ENCODE peak calls at places on chromosomes 2 and 18, in seven cellular contexts. K is GM23248, B is GM23338, X is hepatocyte, Y is HCT116, Q is PC-3, O is OCI-LY7. S is an unnamed sample. For H3K9me2, the result is how much of the 10 kb centered on the place peaks cover.

GRCh38 chr2:234537929-234538328 is 41.0 kb upstream of the ARL4C start:
- DNase-seq in K (no peak), B (no peak), X (no peak), Y (no peak), Q (no peak), O (no peak), S (no peak)

GRCh38 chr2:84613082-84613481 is 96.8 kb downstream of the DNAH6 start:
- DNase-seq in K (no peak), B (peak), X (peak), Y (peak), Q (peak), O (no peak), S (no peak)

GRCh38 chr2:198374375-198375072 is 570.1 kb downstream of the PLCL1 start:
- DNase-seq in K (peak), B (peak), X (peak), Y (no peak), Q (peak), O (peak), S (peak)

GRCh38 chr2:43407826-43408783 is 181.7 kb upstream of the ZFP36L2 start:
- DNase-seq in K (peak), B (no peak), X (no peak), Y (no peak), Q (no peak), O (peak), S (no peak)

GRCh38 chr18:77140439-77141109 is 8.0 kb upstream of the MBP start:
- DNase-seq in K (no peak), B (no peak), X (peak), Y (no peak), Q (no peak), O (peak), S (no peak)

GRCh38 chr18:37900281-37900680 is 334.7 kb upstream of the CELF4 start:
- DNase-seq in K (no peak), B (no peak), X (no peak), Y (no peak), Q (no peak), O (no peak), S (no peak)

GRCh38 chr2:59217360-59217759 is 976.2 kb upstream of the FANCL start:
- DNase-seq in K (no peak), B (no peak), X (no peak), Y (no peak), Q (no peak), O (no peak), S (no peak)

GRCh38 chr18:8480506-8481328 is 128.5 kb upstream of the RAB12 start:
- DNase-seq in K (peak), B (peak), X (peak), Y (peak), Q (peak), O (peak), S (no peak)

GRCh38 chr18:39675358-39675757 is 2109.8 kb upstream of the CELF4 start:
- DNase-seq in K (peak), B (no peak), X (peak), Y (no peak), Q (peak), O (no peak), S (no peak)

GRCh38 chr2:200181732-200182131 is 124.8 kb upstream of the SPATS2L start:
- DNase-seq in K (no peak), B (no peak), X (no peak), Y (no peak), Q (no peak), O (no peak), S (no peak)

GRCh38 chr2:74843371-74844298 is 9.7 kb downstream of the HK2 start:
- DNase-seq in K (peak), B (no peak), X (peak), Y (no peak), Q (peak), O (peak), S (no peak)

GRCh38 chr2:113137827-113138226 is 10.4 kb downstream of the IL1RN start:
- DNase-seq in K (no peak), B (no peak), X (no peak), Y (no peak), Q (no peak), O (no peak), S (no peak)

GRCh38 chr18:55351980-55352714 is 235.8 kb downstream of the TCF4 start:
- DNase-seq in K (no peak), B (peak), X (no peak), Y (no peak), Q (no peak), O (no peak), S (no peak)

GRCh38 chr2:39160982-39161381 is 40.1 kb upstream of the SOS1 start:
- DNase-seq in K (peak), B (no peak), X (no peak), Y (no peak), Q (no peak), O (no peak), S (no peak)

GRCh38 chr2:195658541-195658890 is 1.5 kb downstream of the SLC39A10 start:
- DNase-seq in K (peak), B (no peak), X (peak), Y (no peak), Q (peak), O (no peak), S (peak)

GRCh38 chr18:58344080-58344670 is 284.7 kb downstream of the ALPK2 start:
- DNase-seq in K (no peak), B (no peak), X (no peak), Y (no peak), Q (no peak), O (no peak), S (no peak)

GRCh38 chr18:58338961-58339722 is 289.7 kb downstream of the ALPK2 start:
- DNase-seq in K (no peak), B (peak), X (peak), Y (no peak), Q (no peak), O (no peak), S (no peak)

GRCh38 chr18:58338141-58338540 is 290.8 kb downstream of the ALPK2 start:
- DNase-seq in K (no peak), B (no peak), X (no peak), Y (no peak), Q (no peak), O (no peak), S (no peak)

GRCh38 chr18:58345064-58345463 is 283.8 kb downstream of the ALPK2 start:
- DNase-seq in K (no peak), B (peak), X (no peak), Y (no peak), Q (no peak), O (no peak), S (no peak)

DNA sequence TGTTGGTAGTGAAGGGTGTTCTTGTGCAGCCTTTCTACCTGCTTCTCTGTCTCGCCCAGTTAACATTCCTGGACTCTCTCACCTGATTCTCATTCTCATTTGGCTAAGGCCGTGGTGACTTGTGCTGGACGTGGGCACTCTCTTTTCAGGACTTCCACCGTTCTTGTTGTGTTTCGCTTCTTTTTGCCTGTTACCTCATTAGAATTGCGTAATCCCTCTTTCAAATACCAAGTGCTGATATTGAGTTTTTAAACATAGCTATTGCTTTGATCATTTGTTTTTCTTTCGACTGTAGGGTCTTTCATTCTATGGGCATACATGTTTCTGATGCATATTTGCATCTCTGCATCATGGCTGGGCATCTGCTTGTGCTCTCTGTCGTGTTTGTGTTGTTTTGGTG is 287.0 kb downstream of the ALPK2 start:
- DNase-seq in K (no peak), B (no peak), X (no peak), Y (no peak), Q (no peak), O (no peak), S (no peak)
- H3K9me2 ChIP-seq in K (under half), B (under half), X (under half), Y (under half), Q (under half), O (under half), S (under half)

GRCh38 chr2:215752436-215752835 is 260.9 kb downstream of the MREG start:
- DNase-seq in K (no peak), B (no peak), X (no peak), Y (no peak), Q (no peak), O (no peak), S (no peak)
- H3K9me2 ChIP-seq in K (under half), B (under half), X (under half), Y (under half), Q (under half), O (under half), S (under half)

DNA sequence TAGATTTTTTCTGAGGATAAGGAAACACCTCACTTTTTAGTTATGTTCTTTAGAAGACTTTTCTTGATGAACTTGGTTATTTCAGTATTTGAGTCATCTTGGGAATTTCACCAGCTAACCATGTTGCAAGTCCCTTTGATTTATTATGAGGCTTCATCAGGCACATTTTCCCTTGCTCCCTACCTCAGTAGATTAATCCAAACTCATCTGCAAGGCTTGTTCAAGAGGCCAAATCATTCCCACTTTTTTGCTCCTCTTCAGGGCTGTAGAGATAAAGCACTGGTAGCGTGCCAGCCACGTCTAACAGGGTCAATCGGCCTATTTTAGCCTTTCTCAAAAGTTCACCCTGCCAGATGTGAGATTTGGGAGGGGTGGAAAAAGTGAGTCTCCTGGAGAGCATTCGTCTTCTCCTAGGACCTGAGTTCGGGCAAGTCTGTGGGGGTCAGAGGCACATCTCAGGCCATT is 120.3 kb downstream of the RDH14 start:
- DNase-seq in K (peak), B (no peak), X (no peak), Y (no peak), Q (no peak), O (no peak), S (no peak)
- H3K9me2 ChIP-seq in K (under half), B (under half), X (under half), Y (under half), Q (under half), O (under half), S (under half)

GRCh38 chr2:128421861-128422311 is 103.2 kb upstream of the HS6ST1 start:
- DNase-seq in K (peak), B (no peak), X (no peak), Y (no peak), Q (no peak), O (no peak), S (no peak)
- H3K9me2 ChIP-seq in K (under half), B (under half), X (under half), Y (under half), Q (under half), O (under half), S (under half)

GRCh38 chr2:142617461-142617860 is 260.0 kb upstream of the KYNU start:
- DNase-seq in K (no peak), B (no peak), X (no peak), Y (no peak), Q (no peak), O (no peak), S (no peak)
- H3K9me2 ChIP-seq in K (under half), B (under half), X (under half), Y (under half), Q (under half), O (under half), S (under half)

DNA sequence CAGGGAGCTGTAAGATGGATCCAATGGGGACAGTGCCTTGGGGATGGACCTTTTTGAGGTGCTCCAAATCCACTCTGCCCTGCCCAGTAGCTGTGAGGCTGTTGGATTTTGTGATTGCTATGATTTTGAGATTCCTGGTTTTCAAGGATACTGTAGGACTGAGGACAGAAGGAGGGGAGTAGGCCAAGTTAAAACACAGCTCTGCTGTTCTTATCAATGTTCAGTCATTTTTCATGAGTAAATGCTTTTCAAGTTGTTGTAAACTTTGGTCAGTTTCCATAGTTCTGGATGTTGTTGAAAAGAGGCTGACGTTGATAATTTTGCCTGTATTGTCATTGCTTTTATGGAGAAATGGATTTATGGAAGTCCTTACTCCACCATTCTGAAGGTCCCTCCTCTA is 361.2 kb downstream of the ZNF516 start:
- DNase-seq in K (no peak), B (no peak), X (no peak), Y (no peak), Q (no peak), O (no peak), S (no peak)
- H3K9me2 ChIP-seq in K (under half), B (under half), X (under half), Y (under half), Q (under half), O (under half), S (under half)

S was measured in PC-9.